ENCODE peak calls at places on chromosomes 11 and 22, in five cellular contexts. A is Panc1, K is heart left ventricle, E is pancreas, T is thoracic aorta. H is an unnamed sample. For H3K4me1 and H3K9me3, the result is how much of the 10 kb centered on the place peaks cover.

GRCh38 chr22:29748248-29748893 is 18.4 kb downstream of the ZMAT5 start:
- DNase-seq in T (no peak), K (no peak), A (no peak), E (no peak), H (no peak)

GRCh38 chr11:62444271-62444833 is 25.5 kb downstream of the SCGB1A1 start:
- DNase-seq in A (no peak), T (peak), K (peak), E (peak), H (no peak)

GRCh38 chr11:81080476-81080875 is 1639.6 kb upstream of the TENM4 start:
- DNase-seq in T (no peak), E (no peak), K (no peak), A (no peak), H (no peak)

GRCh38 chr22:37607912-37608476 is 640 bp upstream of the GGA1 start:
- DNase-seq in T (no peak), A (no peak), K (no peak), E (no peak), H (no peak)

GRCh38 chr11:16818284-16818683 is 79.8 kb downstream of the C11orf58 start:
- DNase-seq in K (no peak), E (no peak), T (no peak), A (peak), H (no peak)

GRCh38 chr22:39908737-39909136 is 7.9 kb downstream of the GRAP2 start:
- DNase-seq in T (no peak), E (no peak), A (no peak), K (no peak), H (no peak)

GRCh38 chr11:72932132-72932570 is 117.9 kb downstream of the ATG16L2 start:
- DNase-seq in K (no peak), E (no peak), A (no peak), T (no peak), H (no peak)

GRCh38 chr11:108912587-108912986 is 247.7 kb downstream of the DDX10 start:
- DNase-seq in E (no peak), K (no peak), A (no peak), T (no peak), H (no peak)

GRCh38 chr11:63639195-63639832 is 25.1 kb upstream of the PLAAT3 start:
- DNase-seq in A (no peak), T (no peak), E (no peak), K (no peak), H (peak)

GRCh38 chr11:29842061-29842460 is 174.8 kb downstream of the KCNA4 start:
- DNase-seq in E (no peak), K (no peak), T (no peak), A (no peak), H (no peak)

GRCh38 chr11:11966826-11967668 is 41.4 kb downstream of the DKK3 start:
- DNase-seq in E (peak), T (no peak), A (peak), K (peak), H (peak)

GRCh38 chr11:824942-825341 is 2.8 kb upstream of the CRACR2B start:
- DNase-seq in K (no peak), T (no peak), A (no peak), E (peak), H (no peak)

GRCh38 chr11:76627541-76628082 is 42.9 kb downstream of the LRRC32 start:
- DNase-seq in T (no peak), K (no peak), A (no peak), E (no peak), H (no peak)

GRCh38 chr11:116536416-116536815 is 236.4 kb downstream of the BUD13 start:
- DNase-seq in E (no peak), A (no peak), K (no peak), T (no peak), H (no peak)

GRCh38 chr11:116537736-116538135 is 235.1 kb downstream of the BUD13 start:
- DNase-seq in A (no peak), T (no peak), K (no peak), E (no peak), H (no peak)

GRCh38 chr11:116535120-116535519 is 237.7 kb downstream of the BUD13 start:
- DNase-seq in K (no peak), T (no peak), E (no peak), A (no peak), H (no peak)

GRCh38 chr11:116535954-116536353 is 236.8 kb downstream of the BUD13 start:
- DNase-seq in E (no peak), K (no peak), A (no peak), T (no peak), H (no peak)

GRCh38 chr11:116537121-116537520 is 235.7 kb downstream of the BUD13 start:
- DNase-seq in E (no peak), A (no peak), T (no peak), K (no peak), H (no peak)
- H3K4me3 ChIP-seq in E (no peak), A (no peak), T (no peak), K (no peak), H (no peak)

GRCh38 chr22:45774016-45774670 is 102.5 kb downstream of the ATXN10 start:
- DNase-seq in T (no peak), K (no peak), A (no peak), E (no peak), H (no peak)
- H3K4me1 ChIP-seq in T (under half), K (under half), A (under half), E (under half), H (under half)

DNA sequence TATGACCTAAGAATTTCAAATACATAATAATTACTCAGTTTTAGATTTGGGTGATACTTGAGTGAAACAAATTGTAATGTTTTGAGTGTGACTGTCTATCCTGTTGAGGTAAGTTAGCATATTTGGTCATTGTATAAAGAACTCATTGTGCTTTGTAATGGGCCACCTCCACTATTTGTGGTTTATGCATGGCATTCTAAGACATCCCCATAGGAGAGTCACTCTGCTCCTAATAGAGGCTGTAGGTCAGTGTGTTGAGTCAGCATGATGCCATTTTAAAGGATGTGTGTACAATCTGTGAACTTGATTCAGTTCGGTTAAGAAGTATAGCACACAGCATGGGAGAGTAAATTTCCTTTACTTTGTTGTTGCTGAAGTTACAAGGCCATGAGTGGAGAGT is 1112.4 kb downstream of the JRKL start:
- DNase-seq in A (no peak), E (no peak), K (no peak), T (no peak), H (no peak)
- H3K9me3 ChIP-seq in A (under half), E (under half), K (under half), T (under half), H (under half)

GRCh38 chr11:47259178-47259977 is 1.6 kb downstream of the NR1H3 start:
- DNase-seq in E (peak), K (peak), T (no peak), A (no peak), H (peak)
- H3K4me3 ChIP-seq in E (no peak), K (no peak), T (no peak), A (no peak), H (no peak)